ENCODE peak calls at places on chromosomes 5 and 9, in nine cellular contexts. One of them, this sample, is unnamed.

GRCh38 chr9:88646539-88646938 is 111.6 kb downstream of the NXNL2 start:
- DNase-seq in astrocyte: no peak
- DNase-seq in psoas muscle: no peak
- DNase-seq in CD8-positive, alpha-beta T cell: no peak
- DNase-seq in fibroblast of lung: peak
- DNase-seq in spleen: no peak
- DNase-seq in left ventricle myocardium inferior: no peak
- DNase-seq in cardiac muscle cell: no peak
- DNase-seq in cardiac fibroblast: no peak
- DNase-seq in this sample: no peak

GRCh38 chr5:72476721-72477120 is 30.5 kb downstream of the ZNF366 start:
- DNase-seq in astrocyte: no peak
- DNase-seq in psoas muscle: no peak
- DNase-seq in CD8-positive, alpha-beta T cell: no peak
- DNase-seq in fibroblast of lung: no peak
- DNase-seq in spleen: no peak
- DNase-seq in left ventricle myocardium inferior: no peak
- DNase-seq in cardiac muscle cell: no peak
- DNase-seq in cardiac fibroblast: no peak
- DNase-seq in this sample: no peak

GRCh38 chr9:81517954-81518353 is 171.4 kb downstream of the TLE1 start:
- DNase-seq in astrocyte: no peak
- DNase-seq in psoas muscle: no peak
- DNase-seq in CD8-positive, alpha-beta T cell: no peak
- DNase-seq in fibroblast of lung: no peak
- DNase-seq in spleen: no peak
- DNase-seq in left ventricle myocardium inferior: no peak
- DNase-seq in cardiac muscle cell: no peak
- DNase-seq in cardiac fibroblast: no peak
- DNase-seq in this sample: no peak

GRCh38 chr5:126268697-126269315 is 154.4 kb upstream of the GRAMD2B start:
- DNase-seq in astrocyte: peak
- DNase-seq in psoas muscle: no peak
- DNase-seq in CD8-positive, alpha-beta T cell: no peak
- DNase-seq in fibroblast of lung: no peak
- DNase-seq in spleen: no peak
- DNase-seq in left ventricle myocardium inferior: no peak
- DNase-seq in cardiac muscle cell: no peak
- DNase-seq in cardiac fibroblast: peak
- DNase-seq in this sample: peak

GRCh38 chr5:10741661-10742060 is 19.4 kb downstream of the DAP start:
- DNase-seq in astrocyte: no peak
- DNase-seq in psoas muscle: no peak
- DNase-seq in CD8-positive, alpha-beta T cell: no peak
- DNase-seq in fibroblast of lung: no peak
- DNase-seq in spleen: no peak
- DNase-seq in left ventricle myocardium inferior: no peak
- DNase-seq in cardiac muscle cell: no peak
- DNase-seq in cardiac fibroblast: no peak
- DNase-seq in this sample: no peak

GRCh38 chr5:115648072-115648471 is 22.2 kb upstream of the TMED7 start:
- DNase-seq in astrocyte: no peak
- DNase-seq in psoas muscle: no peak
- DNase-seq in CD8-positive, alpha-beta T cell: no peak
- DNase-seq in fibroblast of lung: no peak
- DNase-seq in spleen: no peak
- DNase-seq in left ventricle myocardium inferior: no peak
- DNase-seq in cardiac muscle cell: no peak
- DNase-seq in cardiac fibroblast: no peak
- DNase-seq in this sample: no peak

GRCh38 chr5:31470608-31471007 is 61.3 kb downstream of the DROSHA start:
- DNase-seq in astrocyte: peak
- DNase-seq in psoas muscle: peak
- DNase-seq in CD8-positive, alpha-beta T cell: no peak
- DNase-seq in fibroblast of lung: peak
- DNase-seq in spleen: no peak
- DNase-seq in left ventricle myocardium inferior: peak
- DNase-seq in cardiac muscle cell: no peak
- DNase-seq in cardiac fibroblast: peak
- DNase-seq in this sample: peak

GRCh38 chr9:105355810-105356209 is 92.0 kb upstream of the FSD1L start:
- DNase-seq in astrocyte: peak
- DNase-seq in psoas muscle: no peak
- DNase-seq in CD8-positive, alpha-beta T cell: no peak
- DNase-seq in fibroblast of lung: peak
- DNase-seq in spleen: no peak
- DNase-seq in left ventricle myocardium inferior: no peak
- DNase-seq in cardiac muscle cell: no peak
- DNase-seq in cardiac fibroblast: peak
- DNase-seq in this sample: peak

GRCh38 chr9:84759300-84759750 is 89.8 kb downstream of the NTRK2 start:
- DNase-seq in astrocyte: no peak
- DNase-seq in psoas muscle: no peak
- DNase-seq in CD8-positive, alpha-beta T cell: no peak
- DNase-seq in fibroblast of lung: no peak
- DNase-seq in spleen: no peak
- DNase-seq in left ventricle myocardium inferior: no peak
- DNase-seq in cardiac muscle cell: no peak
- DNase-seq in cardiac fibroblast: no peak
- DNase-seq in this sample: no peak

GRCh38 chr9:131731237-131731995 is 8.5 kb downstream of the RAPGEF1 start:
- DNase-seq in astrocyte: no peak
- DNase-seq in psoas muscle: no peak
- DNase-seq in CD8-positive, alpha-beta T cell: no peak
- DNase-seq in fibroblast of lung: no peak
- DNase-seq in spleen: no peak
- DNase-seq in left ventricle myocardium inferior: no peak
- DNase-seq in cardiac muscle cell: no peak
- DNase-seq in cardiac fibroblast: no peak
- DNase-seq in this sample: no peak

GRCh38 chr9:20835364-20836286 is 151.6 kb downstream of the FOCAD start:
- DNase-seq in astrocyte: peak
- DNase-seq in psoas muscle: no peak
- DNase-seq in CD8-positive, alpha-beta T cell: no peak
- DNase-seq in fibroblast of lung: peak
- DNase-seq in spleen: no peak
- DNase-seq in left ventricle myocardium inferior: no peak
- DNase-seq in cardiac muscle cell: no peak
- DNase-seq in cardiac fibroblast: peak
- DNase-seq in this sample: no peak

GRCh38 chr5:176731506-176732192 is 78.7 kb upstream of the UNC5A start:
- DNase-seq in astrocyte: no peak
- DNase-seq in psoas muscle: no peak
- DNase-seq in CD8-positive, alpha-beta T cell: no peak
- DNase-seq in fibroblast of lung: no peak
- DNase-seq in spleen: peak
- DNase-seq in left ventricle myocardium inferior: no peak
- DNase-seq in cardiac muscle cell: no peak
- DNase-seq in cardiac fibroblast: no peak
- DNase-seq in this sample: peak

GRCh38 chr5:57435701-57436134 is 46.9 kb downstream of the ACTBL2 start:
- DNase-seq in astrocyte: peak
- DNase-seq in psoas muscle: no peak
- DNase-seq in CD8-positive, alpha-beta T cell: no peak
- DNase-seq in fibroblast of lung: peak
- DNase-seq in spleen: no peak
- DNase-seq in left ventricle myocardium inferior: no peak
- DNase-seq in cardiac muscle cell: no peak
- DNase-seq in cardiac fibroblast: peak
- DNase-seq in this sample: peak

GRCh38 chr9:38141751-38142150 is 72.7 kb upstream of the SHB start:
- DNase-seq in astrocyte: peak
- DNase-seq in psoas muscle: no peak
- DNase-seq in CD8-positive, alpha-beta T cell: no peak
- DNase-seq in fibroblast of lung: peak
- DNase-seq in spleen: no peak
- DNase-seq in left ventricle myocardium inferior: no peak
- DNase-seq in cardiac muscle cell: no peak
- DNase-seq in cardiac fibroblast: peak
- DNase-seq in this sample: peak

GRCh38 chr5:65338606-65339151 is 143.0 kb downstream of the ADAMTS6 start:
- DNase-seq in astrocyte: peak
- DNase-seq in psoas muscle: peak
- DNase-seq in CD8-positive, alpha-beta T cell: no peak
- DNase-seq in fibroblast of lung: no peak
- DNase-seq in spleen: no peak
- DNase-seq in left ventricle myocardium inferior: no peak
- DNase-seq in cardiac muscle cell: no peak
- DNase-seq in cardiac fibroblast: no peak
- DNase-seq in this sample: no peak

GRCh38 chr9:127450170-127450830 is 906 bp downstream of the RPL12 start:
- DNase-seq in astrocyte: no peak
- DNase-seq in psoas muscle: peak
- DNase-seq in CD8-positive, alpha-beta T cell: no peak
- DNase-seq in fibroblast of lung: peak
- DNase-seq in spleen: no peak
- DNase-seq in left ventricle myocardium inferior: no peak
- DNase-seq in cardiac muscle cell: peak
- DNase-seq in cardiac fibroblast: peak
- DNase-seq in this sample: peak

GRCh38 chr9:134058716-134059115 is 9.1 kb downstream of the BRD3 start:
- DNase-seq in astrocyte: peak
- DNase-seq in psoas muscle: no peak
- DNase-seq in CD8-positive, alpha-beta T cell: no peak
- DNase-seq in fibroblast of lung: no peak
- DNase-seq in spleen: peak
- DNase-seq in left ventricle myocardium inferior: no peak
- DNase-seq in cardiac muscle cell: no peak
- DNase-seq in cardiac fibroblast: no peak
- DNase-seq in this sample: peak
- TF ChIP-seq CTCF in astrocyte: peak
- TF ChIP-seq CTCF in psoas muscle: peak
- TF ChIP-seq CTCF in CD8-positive, alpha-beta T cell: no peak
- TF ChIP-seq CTCF in fibroblast of lung: no peak
- TF ChIP-seq CTCF in spleen: no peak
- TF ChIP-seq CTCF in left ventricle myocardium inferior: no peak
- TF ChIP-seq CTCF in cardiac muscle cell: peak
- TF ChIP-seq CTCF in cardiac fibroblast: peak
- TF ChIP-seq CTCF in this sample: peak

GRCh38 chr5:73664796-73665195 is 38.8 kb downstream of the ARHGEF28 start:
- DNase-seq in astrocyte: no peak
- DNase-seq in psoas muscle: no peak
- DNase-seq in CD8-positive, alpha-beta T cell: no peak
- DNase-seq in fibroblast of lung: no peak
- DNase-seq in spleen: no peak
- DNase-seq in left ventricle myocardium inferior: no peak
- DNase-seq in cardiac muscle cell: no peak
- DNase-seq in cardiac fibroblast: no peak
- DNase-seq in this sample: no peak
- H3K4me3 ChIP-seq in astrocyte: no peak
- H3K4me3 ChIP-seq in psoas muscle: no peak
- H3K4me3 ChIP-seq in CD8-positive, alpha-beta T cell: no peak
- H3K4me3 ChIP-seq in fibroblast of lung: no peak
- H3K4me3 ChIP-seq in spleen: no peak
- H3K4me3 ChIP-seq in left ventricle myocardium inferior: no peak
- H3K4me3 ChIP-seq in cardiac muscle cell: no peak
- H3K4me3 ChIP-seq in cardiac fibroblast: no peak
- H3K4me3 ChIP-seq in this sample: no peak

GRCh38 chr9:91424403-91425176 is 958 bp upstream of the NFIL3 start:
- DNase-seq in astrocyte: peak
- DNase-seq in psoas muscle: peak
- DNase-seq in CD8-positive, alpha-beta T cell: peak
- DNase-seq in fibroblast of lung: peak
- DNase-seq in spleen: peak
- DNase-seq in left ventricle myocardium inferior: peak
- DNase-seq in cardiac muscle cell: peak
- DNase-seq in cardiac fibroblast: peak
- DNase-seq in this sample: peak

GRCh38 chr9:91421987-91422765 is 1.5 kb downstream of the NFIL3 start:
- DNase-seq in astrocyte: peak
- DNase-seq in psoas muscle: no peak
- DNase-seq in CD8-positive, alpha-beta T cell: no peak
- DNase-seq in fibroblast of lung: no peak
- DNase-seq in spleen: no peak
- DNase-seq in left ventricle myocardium inferior: no peak
- DNase-seq in cardiac muscle cell: peak
- DNase-seq in cardiac fibroblast: peak
- DNase-seq in this sample: peak

GRCh38 chr9:91421022-91421765 is 2.4 kb downstream of the NFIL3 start:
- DNase-seq in astrocyte: no peak
- DNase-seq in psoas muscle: peak
- DNase-seq in CD8-positive, alpha-beta T cell: no peak
- DNase-seq in fibroblast of lung: peak
- DNase-seq in spleen: peak
- DNase-seq in left ventricle myocardium inferior: peak
- DNase-seq in cardiac muscle cell: peak
- DNase-seq in cardiac fibroblast: peak
- DNase-seq in this sample: peak

GRCh38 chr9:91423785-91424402 is at the start of gene NFIL3:
- DNase-seq in astrocyte: peak
- DNase-seq in psoas muscle: peak
- DNase-seq in CD8-positive, alpha-beta T cell: peak
- DNase-seq in fibroblast of lung: peak
- DNase-seq in spleen: peak
- DNase-seq in left ventricle myocardium inferior: peak
- DNase-seq in cardiac muscle cell: peak
- DNase-seq in cardiac fibroblast: peak
- DNase-seq in this sample: peak

DNA sequence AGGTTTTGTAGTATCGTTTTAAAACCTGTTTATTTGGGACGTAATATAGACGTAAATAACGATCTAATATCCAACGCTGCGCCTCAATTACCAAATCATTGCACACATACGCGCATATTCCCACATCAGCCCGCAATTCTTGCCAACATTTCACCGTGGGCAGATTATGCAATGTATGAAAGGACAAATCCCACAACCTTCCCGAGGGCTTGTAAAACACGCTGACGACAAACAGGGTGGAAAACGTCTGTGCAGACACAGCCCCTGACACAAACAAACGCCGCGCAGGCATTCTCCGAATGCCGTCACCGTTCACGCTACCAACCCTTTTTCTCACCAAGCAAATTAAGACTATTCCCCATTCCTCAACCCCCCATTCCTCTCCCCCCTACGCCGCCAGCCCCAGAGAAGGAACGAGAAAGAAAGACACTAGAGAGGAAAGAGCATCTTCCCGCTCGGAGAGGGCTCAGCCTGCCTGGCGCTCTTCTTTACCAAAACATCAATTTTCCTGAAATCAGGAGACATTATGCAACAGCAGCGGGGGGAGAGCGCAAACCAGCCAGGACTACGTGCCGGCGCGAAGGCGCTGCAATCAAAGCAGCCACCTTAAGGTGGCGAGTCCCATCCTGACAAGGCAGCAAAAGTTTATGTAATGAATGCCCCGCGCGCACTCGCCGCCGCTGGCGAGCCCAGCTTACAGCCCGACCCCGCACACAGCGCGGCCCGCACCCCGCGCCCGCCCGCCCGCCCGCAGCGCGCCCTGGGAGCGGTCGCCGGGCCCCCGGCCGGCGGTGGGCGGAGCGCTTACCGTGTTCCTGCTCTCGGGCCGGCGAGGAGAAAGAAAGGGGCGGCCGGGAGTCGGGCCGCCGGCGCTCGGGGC is 560 bp downstream of the NFIL3 start:
- DNase-seq in astrocyte: peak
- DNase-seq in psoas muscle: peak
- DNase-seq in CD8-positive, alpha-beta T cell: peak
- DNase-seq in fibroblast of lung: peak
- DNase-seq in spleen: peak
- DNase-seq in left ventricle myocardium inferior: peak
- DNase-seq in cardiac muscle cell: peak
- DNase-seq in cardiac fibroblast: peak
- DNase-seq in this sample: peak
- TF ChIP-seq CTCF in astrocyte: no peak
- TF ChIP-seq CTCF in psoas muscle: peak
- TF ChIP-seq CTCF in CD8-positive, alpha-beta T cell: no peak
- TF ChIP-seq CTCF in fibroblast of lung: no peak
- TF ChIP-seq CTCF in spleen: peak
- TF ChIP-seq CTCF in left ventricle myocardium inferior: peak
- TF ChIP-seq CTCF in cardiac muscle cell: peak
- TF ChIP-seq CTCF in cardiac fibroblast: peak
- TF ChIP-seq CTCF in this sample: peak

GRCh38 chr5:107542831-107543231 is 127.9 kb downstream of the EFNA5 start:
- DNase-seq in astrocyte: peak
- DNase-seq in psoas muscle: peak
- DNase-seq in CD8-positive, alpha-beta T cell: no peak
- DNase-seq in fibroblast of lung: peak
- DNase-seq in spleen: no peak
- DNase-seq in left ventricle myocardium inferior: peak
- DNase-seq in cardiac muscle cell: peak
- DNase-seq in cardiac fibroblast: peak
- DNase-seq in this sample: peak
- H3K4me3 ChIP-seq in astrocyte: no peak
- H3K4me3 ChIP-seq in psoas muscle: peak
- H3K4me3 ChIP-seq in CD8-positive, alpha-beta T cell: no peak
- H3K4me3 ChIP-seq in fibroblast of lung: no peak
- H3K4me3 ChIP-seq in spleen: no peak
- H3K4me3 ChIP-seq in left ventricle myocardium inferior: peak
- H3K4me3 ChIP-seq in cardiac muscle cell: no peak
- H3K4me3 ChIP-seq in cardiac fibroblast: peak
- H3K4me3 ChIP-seq in this sample: no peak

This sample was measured in fibroblast of the aortic adventitia.